ENCODE peak calls at places on chromosome 15, in four cellular contexts. Q is PC-9, L is HFF-Myc, C is AG09309. Z is an unnamed sample.

GRCh38 chr15:91110407-91110806 is 10.3 kb downstream of the SV2B start:
- DNase-seq in Q (no peak), L (no peak), C (no peak), Z (no peak)

GRCh38 chr15:68691667-68692066 is 112.9 kb downstream of the CORO2B start:
- DNase-seq in Q (peak), L (no peak), C (no peak), Z (no peak)

GRCh38 chr15:39598958-39599845 is 18.3 kb downstream of the THBS1 start:
- DNase-seq in Q (no peak), L (no peak), C (peak), Z (peak)

GRCh38 chr15:57203906-57204305 is 172.4 kb upstream of the CGNL1 start:
- DNase-seq in Q (no peak), L (no peak), C (no peak), Z (no peak)

GRCh38 chr15:70199601-70200000 is 101.9 kb upstream of the TLE3 start:
- DNase-seq in Q (no peak), L (no peak), C (no peak), Z (no peak)

GRCh38 chr15:51314391-51315337 is 23.7 kb downstream of the CYP19A1 start:
- DNase-seq in Q (no peak), L (no peak), C (no peak), Z (peak)

GRCh38 chr15:95131071-95131683 is 899.8 kb downstream of the MCTP2 start:
- DNase-seq in Q (no peak), L (no peak), C (no peak), Z (peak)

GRCh38 chr15:57476533-57476975 is 100.2 kb downstream of the CGNL1 start:
- DNase-seq in Q (no peak), L (no peak), C (peak), Z (peak)

GRCh38 chr15:84883916-84884781 is at the start of gene SLC28A1:
- DNase-seq in Q (no peak), L (no peak), C (no peak), Z (no peak)

GRCh38 chr15:77846360-77846759 is 213.6 kb upstream of the LINGO1 start:
- DNase-seq in Q (no peak), L (no peak), C (no peak), Z (peak)
- TF ChIP-seq CTCF in Q (no peak), L (no peak), C (no peak), Z (no peak)

GRCh38 chr15:37765809-37766208 is 168.6 kb upstream of the TMCO5A start:
- DNase-seq in Q (no peak), L (no peak), C (no peak), Z (no peak)

GRCh38 chr15:37767841-37768455 is 166.5 kb upstream of the TMCO5A start:
- DNase-seq in Q (no peak), L (no peak), C (no peak), Z (no peak)

DNA sequence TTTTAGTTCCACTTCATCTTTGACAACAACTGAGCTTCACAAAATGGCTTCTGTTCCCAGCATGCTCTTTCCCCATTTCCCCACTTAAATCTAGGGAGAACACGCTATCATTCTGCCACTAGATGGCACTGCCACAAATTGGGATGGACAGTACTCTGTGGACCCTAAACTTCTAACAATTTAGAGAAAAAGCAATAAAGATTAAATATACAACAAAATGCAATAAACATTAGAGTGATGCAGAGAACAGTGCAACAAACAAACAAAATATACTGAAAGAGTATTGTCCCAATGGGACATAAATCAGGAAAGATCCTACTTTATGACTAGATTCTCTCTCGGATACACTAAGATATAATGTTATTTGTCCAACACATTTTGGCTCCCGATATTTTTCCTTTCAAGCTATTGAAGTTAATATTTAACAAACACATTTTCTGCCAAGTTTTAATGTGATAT is 169.7 kb upstream of the TMCO5A start:
- DNase-seq in Q (no peak), L (peak), C (peak), Z (peak)
- TF ChIP-seq CTCF in Q (peak), L (peak), C (peak), Z (peak)

GRCh38 chr15:101490408-101490891 is 943 bp upstream of the PCSK6 start:
- DNase-seq in Q (no peak), L (no peak), C (no peak), Z (no peak)

GRCh38 chr15:101490922-101491738 is 1.6 kb upstream of the PCSK6 start:
- DNase-seq in Q (no peak), L (no peak), C (no peak), Z (no peak)

GRCh38 chr15:101488300-101489164 is 975 bp downstream of the PCSK6 start:
- DNase-seq in Q (no peak), L (no peak), C (no peak), Z (no peak)

GRCh38 chr15:101489236-101489632 is 273 bp downstream of the PCSK6 start:
- DNase-seq in Q (no peak), L (no peak), C (no peak), Z (peak)

GRCh38 chr15:101489633-101490407 is at the start of gene PCSK6:
- DNase-seq in Q (no peak), L (no peak), C (no peak), Z (no peak)
- TF ChIP-seq CTCF in Q (no peak), L (no peak), C (no peak), Z (no peak)

GRCh38 chr15:89421219-89421618 is 75.2 kb downstream of the RHCG start:
- DNase-seq in Q (no peak), L (no peak), C (no peak), Z (no peak)
- TF ChIP-seq CTCF in Q (no peak), L (no peak), C (no peak), Z (no peak)

GRCh38 chr15:89333959-89334509 is 590 bp downstream of the POLG start:
- DNase-seq in Q (no peak), L (no peak), C (no peak), Z (no peak)

GRCh38 chr15:89333011-89333860 is 1.4 kb downstream of the POLG start:
- DNase-seq in Q (no peak), L (no peak), C (no peak), Z (no peak)

GRCh38 chr15:89330881-89331595 is 3.6 kb downstream of the POLG start:
- DNase-seq in Q (no peak), L (no peak), C (no peak), Z (no peak)

GRCh38 chr15:89334510-89335288 is at the start of gene POLG:
- DNase-seq in Q (peak), L (peak), C (peak), Z (peak)

GRCh38 chr15:89332446-89332845 is 2.2 kb downstream of the POLG start:
- DNase-seq in Q (no peak), L (no peak), C (no peak), Z (peak)
- TF ChIP-seq CTCF in Q (peak), L (peak), C (peak), Z (peak)

DNA sequence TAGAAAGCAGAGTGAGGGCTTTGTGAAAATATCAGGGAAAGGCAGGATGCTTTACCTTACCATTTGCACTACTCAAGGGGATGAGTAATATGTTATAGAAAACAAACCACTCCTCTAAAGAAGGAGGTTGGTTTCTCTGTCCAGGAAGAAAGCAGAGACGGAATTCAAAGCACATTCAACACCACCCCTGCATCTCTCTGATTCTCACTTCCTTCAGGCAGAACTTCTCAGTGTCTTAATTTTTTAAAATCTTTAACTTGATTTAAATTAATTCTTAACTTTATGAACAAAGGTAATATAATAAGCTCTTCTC is 82.4 kb downstream of the NR2F2 start:
- DNase-seq in Q (no peak), L (no peak), C (no peak), Z (no peak)
- TF ChIP-seq CTCF in Q (no peak), L (no peak), C (no peak), Z (no peak)

DNA sequence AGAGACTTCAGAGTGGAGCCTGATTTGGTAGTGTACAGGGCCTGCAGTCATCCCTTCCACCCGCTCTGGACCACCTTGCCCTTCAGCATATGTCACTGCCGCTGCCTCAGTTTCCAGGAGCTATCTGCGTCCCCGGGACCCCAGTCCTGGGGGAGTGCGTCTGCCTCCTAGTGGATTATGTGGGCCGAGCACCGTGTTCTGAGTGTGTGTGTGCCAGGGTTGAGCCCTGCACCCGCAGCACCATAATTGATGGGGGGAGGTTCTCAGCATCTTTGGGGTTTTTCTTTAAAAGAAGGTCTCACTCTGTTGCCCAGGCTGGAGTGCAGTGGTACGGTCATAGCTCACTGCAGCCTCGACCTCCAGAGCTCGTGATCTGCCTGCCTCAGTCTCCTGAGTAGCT is 33.6 kb downstream of the CD276 start:
- DNase-seq in Q (no peak), L (no peak), C (no peak), Z (no peak)
- TF ChIP-seq CTCF in Q (no peak), L (peak), C (no peak), Z (peak)